ENCODE peak calls at places on chromosomes 4 and X, in five cellular contexts. J is thoracic aorta, Q is psoas muscle, C is cardiac muscle cell, L is WTC11. X is an unnamed sample.

GRCh38 chr4:84366111-84366510 is 133.0 kb downstream of the NKX6-1 start:
- DNase-seq in Q (no peak), C (no peak), L (no peak), J (no peak), X (no peak)

GRCh38 chrX:115898382-115899001 is 272.1 kb upstream of the AGTR2 start:
- DNase-seq in C (peak; percentile 1), J (no peak), Q (peak; percentile 30), L (no peak), X (no peak)

GRCh38 chr4:184647391-184648101 is 1.7 kb downstream of the CASP3 start:
- DNase-seq in L (no peak), J (no peak), Q (no peak), C (no peak), X (no peak)

GRCh38 chrX:132023896-132024386 is 839 bp downstream of the STK26 start:
- DNase-seq in C (peak; percentile 68), J (no peak), L (peak; percentile 31), Q (no peak), X (no peak)

GRCh38 chrX:7086384-7086783 is 61.1 kb upstream of the STS start:
- DNase-seq in J (no peak), L (no peak), C (no peak), Q (no peak), X (no peak)

GRCh38 chrX:43822015-43822414 is 60.2 kb downstream of the MAOB start:
- DNase-seq in J (no peak), Q (no peak), L (no peak), C (no peak), X (no peak)

GRCh38 chr4:47499705-47500104 is 14.6 kb downstream of the ATP10D start:
- DNase-seq in C (no peak), Q (no peak), L (no peak), J (no peak), X (no peak)

GRCh38 chr4:42280327-42281095 is 116.8 kb upstream of the SHISA3 start:
- DNase-seq in L (peak; percentile 35), Q (no peak), C (peak; percentile 35), J (no peak), X (no peak)

GRCh38 chr4:8706221-8707044 is 113.9 kb downstream of the CPZ start:
- DNase-seq in L (peak; percentile 7), C (no peak), Q (no peak), J (no peak), X (no peak)

GRCh38 chr4:7339751-7340552 is 94.8 kb downstream of the PSAPL1 start:
- DNase-seq in C (no peak), L (no peak), Q (no peak), J (no peak), X (no peak)

GRCh38 chr4:168569909-168570276 is 73.0 kb downstream of the PALLD start:
- DNase-seq in Q (no peak), C (no peak), J (no peak), L (no peak), X (no peak)

GRCh38 chr4:30854566-30854965 is 134.4 kb downstream of the PCDH7 start:
- DNase-seq in C (no peak), Q (no peak), J (no peak), L (no peak), X (no peak)

DNA sequence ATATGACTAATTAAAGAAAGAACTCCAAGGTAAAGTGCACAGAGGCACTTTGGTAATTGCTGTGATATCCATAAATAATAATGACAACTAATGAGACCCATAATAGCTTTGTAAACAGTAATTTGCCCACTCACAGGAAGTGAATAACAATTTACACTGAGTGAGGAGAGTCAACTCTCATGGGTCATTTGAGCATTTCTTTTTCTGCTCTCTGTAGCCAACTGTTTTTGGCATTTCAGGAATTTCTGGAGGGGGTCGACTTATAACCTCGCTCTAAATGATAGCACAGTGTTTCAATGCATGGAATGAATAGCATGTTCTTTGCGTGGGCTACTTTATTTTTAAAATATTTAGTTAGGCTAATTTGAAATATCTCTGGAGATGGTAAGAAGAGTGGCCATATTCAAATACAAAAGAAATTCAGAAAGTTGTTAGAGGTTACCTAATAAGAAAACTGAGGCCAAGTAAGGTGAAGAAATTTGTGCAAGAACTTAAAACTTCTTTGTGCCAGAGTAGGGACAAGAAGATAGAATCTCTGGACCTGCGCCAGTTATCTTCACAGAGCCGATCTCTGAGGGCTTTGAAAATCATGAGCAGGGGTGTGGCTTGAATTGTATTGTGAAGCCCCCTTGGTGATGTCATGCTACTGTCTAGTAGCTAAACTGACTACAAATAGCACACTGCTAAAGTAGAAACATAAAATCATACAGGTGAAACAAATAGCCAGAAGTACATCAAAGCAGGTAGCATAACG is 184.4 kb downstream of the UGT8 start:
- DNase-seq in Q (no peak), J (no peak), L (no peak), C (peak; percentile 2), X (no peak)
- TF ChIP-seq CTCF in Q (no peak), J (no peak), L (no peak), C (no peak), X (no peak)

GRCh38 chr4:17511950-17512795 is at the start of gene QDPR:
- DNase-seq in L (peak; percentile 89), Q (peak; percentile 82), C (peak; percentile 95), J (no peak), X (peak; percentile 75)
- TF ChIP-seq CTCF in L (no peak), Q (peak; percentile 57), C (peak; percentile 21), J (peak; percentile 25), X (peak; percentile 35)

GRCh38 chrX:118976599-118977340 is 2.4 kb downstream of the LONRF3 start:
- DNase-seq in L (no peak), C (no peak), Q (peak; percentile 47), J (no peak), X (no peak)

GRCh38 chrX:118974908-118975671 is 672 bp downstream of the LONRF3 start:
- DNase-seq in J (no peak), C (peak; percentile 22), L (peak; percentile 36), Q (peak; percentile 48), X (no peak)

GRCh38 chrX:118975831-118976598 is 1.6 kb downstream of the LONRF3 start:
- DNase-seq in L (peak; percentile 24), J (peak; percentile 40), Q (peak; percentile 88), C (peak; percentile 10), X (peak; percentile 93)

GRCh38 chrX:118978451-118978850 is 4.0 kb downstream of the LONRF3 start:
- DNase-seq in C (no peak), J (no peak), L (no peak), Q (no peak), X (no peak)

DNA sequence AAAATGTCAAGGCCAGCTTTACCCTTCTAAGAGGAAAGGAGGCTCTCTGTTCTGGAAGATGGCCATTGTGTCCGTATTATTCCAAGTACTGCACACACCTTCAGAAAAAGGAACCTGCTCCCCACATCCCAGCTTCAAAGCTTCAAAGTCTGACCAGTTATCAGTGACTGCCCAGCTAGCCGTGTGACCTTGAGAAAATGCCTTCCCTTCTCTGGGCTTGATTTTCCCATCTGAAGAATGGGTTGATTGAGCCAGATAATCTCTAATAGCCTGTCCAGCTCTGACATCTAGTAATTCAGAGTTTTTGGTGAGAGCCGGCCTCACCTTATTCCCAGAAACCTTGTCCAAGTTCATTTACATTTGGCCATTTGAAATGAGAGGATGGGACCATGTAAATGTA is 3.0 kb downstream of the LONRF3 start:
- DNase-seq in C (no peak), L (no peak), Q (no peak), J (no peak), X (no peak)
- TF ChIP-seq CTCF in C (no peak), L (no peak), Q (no peak), J (no peak), X (no peak)

GRCh38 chr4:140309124-140309870 is 64.1 kb upstream of the SCOC start:
- DNase-seq in Q (no peak), J (no peak), C (no peak), L (peak; percentile 18), X (peak; percentile 39)
- TF ChIP-seq CTCF in Q (peak; percentile 26), J (no peak), C (no peak), L (no peak), X (no peak)

GRCh38 chrX:105189093-105189492 is 31.4 kb downstream of the TEX13A start:
- DNase-seq in Q (no peak), L (no peak), J (no peak), C (no peak), X (no peak)

GRCh38 chrX:105190252-105190853 is 30.1 kb downstream of the TEX13A start:
- DNase-seq in C (peak; percentile 55), Q (no peak), J (no peak), L (peak; percentile 14), X (no peak)

DNA sequence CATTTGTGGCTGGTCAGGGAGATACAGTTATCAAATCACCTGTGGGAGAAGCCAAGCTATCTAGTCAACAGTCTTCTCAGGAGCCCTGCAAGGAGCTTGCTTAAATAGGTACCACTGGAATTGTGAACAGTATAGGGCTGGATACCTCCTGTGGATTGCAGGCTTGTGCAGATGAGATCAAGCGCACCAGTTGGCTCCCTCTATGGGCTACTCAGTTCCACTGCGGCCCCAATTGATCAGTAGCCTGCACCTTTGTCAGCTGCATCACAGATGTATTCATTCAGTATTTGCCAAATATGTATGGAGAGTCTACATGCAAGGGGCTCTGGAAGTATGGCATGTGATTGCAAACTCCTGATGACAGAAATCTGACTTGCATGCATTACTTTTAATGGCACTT is 28.6 kb downstream of the TEX13A start:
- DNase-seq in C (peak; percentile 58), Q (no peak), J (no peak), L (peak; percentile 35), X (no peak)
- TF ChIP-seq CTCF in C (peak; percentile 51), Q (peak; percentile 9), J (no peak), L (no peak), X (no peak)

GRCh38 chrX:26651755-26652154 is 435.8 kb downstream of the MAGEB5 start:
- DNase-seq in C (no peak), L (no peak), Q (no peak), J (no peak), X (no peak)
- TF ChIP-seq CTCF in C (no peak), L (no peak), Q (no peak), J (no peak), X (no peak)

GRCh38 chrX:51487960-51488267 is 8.5 kb downstream of the NUDT11 start:
- DNase-seq in L (no peak), Q (no peak), J (no peak), C (no peak), X (no peak)
- TF ChIP-seq CTCF in L (no peak), Q (no peak), J (no peak), C (no peak), X (no peak)

GRCh38 chrX:19991350-19991718 is 473 bp upstream of the BCLAF3 start:
- DNase-seq in L (no peak), Q (no peak), J (no peak), C (no peak), X (no peak)
- TF ChIP-seq CTCF in L (peak; percentile 14), Q (no peak), J (no peak), C (no peak), X (peak; percentile 5)

DNA sequence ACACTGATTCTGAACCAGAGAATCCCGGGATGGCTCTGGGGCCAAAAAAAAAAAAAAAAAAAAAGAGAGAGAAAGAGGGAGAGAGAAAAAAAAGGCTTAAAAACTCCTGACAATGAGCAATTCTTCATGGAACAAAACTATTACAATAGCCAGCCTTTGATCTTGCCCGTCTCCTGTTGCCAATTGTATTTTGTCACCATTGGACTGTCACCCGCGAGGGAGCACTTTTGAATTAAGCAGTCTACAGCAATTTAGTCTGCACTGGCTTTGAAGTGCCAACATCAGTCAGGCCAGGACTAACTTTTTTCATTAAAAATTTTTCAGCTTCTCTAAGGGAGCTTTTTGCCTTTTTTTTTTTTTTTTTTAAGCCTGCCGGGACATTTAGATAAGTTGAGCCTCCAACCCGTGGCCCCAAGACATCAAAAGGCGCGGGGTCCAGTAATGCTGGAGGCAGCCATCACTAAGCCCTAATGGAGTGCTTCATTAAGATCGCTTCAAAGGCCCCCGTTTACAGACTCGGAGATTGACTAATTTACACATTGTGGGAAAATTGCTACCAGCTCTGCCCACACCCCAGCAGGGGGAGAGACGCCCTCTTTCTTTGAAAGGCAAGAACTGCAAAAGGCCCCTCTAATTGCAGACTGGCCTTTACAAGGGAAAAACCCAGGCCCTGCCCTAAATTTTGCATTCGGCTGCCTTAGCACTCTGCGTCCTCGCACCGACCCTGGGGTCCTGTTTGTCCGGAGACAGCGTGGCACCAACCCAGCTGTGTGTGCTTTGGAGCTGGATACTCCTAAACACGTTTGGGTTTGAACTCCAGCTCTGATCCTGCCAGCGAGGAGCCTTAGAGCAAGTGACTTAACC is 98.1 kb upstream of the MSX1 start:
- DNase-seq in J (no peak), Q (no peak), C (peak; percentile 26), L (peak; percentile 69), X (no peak)
- TF ChIP-seq CTCF in J (no peak), Q (no peak), C (peak; percentile 30), L (peak; percentile 37), X (no peak)

X was measured in gastrocnemius medialis.